ENCODE peak calls at places on chromosomes 2 and 18, in four cellular contexts. B is lower leg skin, K is testis, T is GM12891. L is an unnamed sample.

GRCh38 chr2:74501335-74502071 is 2.1 kb upstream of the LBX2 start:
- DNase-seq in B (no peak), K (no peak), T (no peak), L (no peak)

GRCh38 chr2:42216712-42217111 is 47.6 kb downstream of the EML4 start:
- DNase-seq in B (no peak), K (no peak), T (no peak), L (no peak)

GRCh38 chr18:67805261-67805660 is 288.7 kb upstream of the DSEL start:
- DNase-seq in B (no peak), K (no peak), T (no peak), L (peak; percentile 7)

GRCh38 chr2:177602611-177603164 is 210.1 kb downstream of the AGPS start:
- DNase-seq in B (no peak), K (no peak), T (no peak), L (no peak)

GRCh38 chr2:180519276-180519675 is 461.1 kb upstream of the UBE2E3 start:
- DNase-seq in B (no peak), K (no peak), T (no peak), L (no peak)

GRCh38 chr2:101064868-101065549 is 62.9 kb downstream of the RPL31 start:
- DNase-seq in B (no peak), K (no peak), T (no peak), L (no peak)

GRCh38 chr2:233267516-233268245 is 16.2 kb downstream of the ATG16L1 start:
- DNase-seq in B (no peak), K (no peak), T (peak; percentile 36), L (no peak)

GRCh38 chr18:62282188-62282629 is 42.9 kb upstream of the TNFRSF11A start:
- DNase-seq in B (no peak), K (no peak), T (no peak), L (no peak)

GRCh38 chr2:86286518-86286917 is 50.9 kb downstream of the REEP1 start:
- DNase-seq in B (no peak), K (no peak), T (no peak), L (no peak)

GRCh38 chr2:229417906-229418305 is 146.8 kb upstream of the PID1 start:
- DNase-seq in B (no peak), K (no peak), T (no peak), L (no peak)

GRCh38 chr2:85564144-85564563 is 2.9 kb upstream of the GGCX start:
- DNase-seq in B (no peak), K (no peak), T (no peak), L (peak; percentile 60)

GRCh38 chr2:21270658-21271057 is 146.9 kb downstream of the TDRD15 start:
- DNase-seq in B (no peak), K (peak; percentile 93), T (no peak), L (no peak)

GRCh38 chr2:187055463-187055862 is 206.5 kb upstream of the ZSWIM2 start:
- DNase-seq in B (peak; percentile 16), K (no peak), T (no peak), L (peak; percentile 43)

GRCh38 chr2:226659416-226659815 is 140.2 kb downstream of the IRS1 start:
- DNase-seq in B (no peak), K (no peak), T (no peak), L (no peak)

GRCh38 chr2:99888617-99889016 is 253.8 kb downstream of the AFF3 start:
- DNase-seq in B (no peak), K (no peak), T (no peak), L (no peak)

GRCh38 chr2:60519259-60519863 is 34.1 kb downstream of the BCL11A start:
- DNase-seq in B (no peak), K (no peak), T (no peak), L (no peak)

GRCh38 chr2:48482774-48483173 is 47.2 kb upstream of the STON1 start:
- DNase-seq in B (no peak), K (no peak), T (no peak), L (no peak)

GRCh38 chr2:183070942-183071844 is 7.4 kb upstream of the DUSP19 start:
- DNase-seq in B (no peak), K (peak; percentile 49), T (no peak), L (peak; percentile 22)

GRCh38 chr2:74902281-74902860 is 56.1 kb upstream of the POLE4 start:
- DNase-seq in B (no peak), K (no peak), T (no peak), L (no peak)

GRCh38 chr2:98160574-98160973 is 73.6 kb downstream of the VWA3B start:
- DNase-seq in B (no peak), K (no peak), T (no peak), L (no peak)

GRCh38 chr2:8357738-8358137 is 324.1 kb upstream of the ID2 start:
- DNase-seq in B (no peak), K (no peak), T (no peak), L (no peak)

GRCh38 chr2:28695245-28695647 is 56.4 kb upstream of the PPP1CB start:
- DNase-seq in B (no peak), K (peak; percentile 46), T (no peak), L (no peak)

GRCh38 chr2:144679942-144680341 is 160.0 kb upstream of the ZEB2 start:
- DNase-seq in B (no peak), K (no peak), T (no peak), L (no peak)

GRCh38 chr2:84970956-84971798 is at the start of gene KCMF1:
- DNase-seq in B (peak; percentile 36), K (peak; percentile 75), T (peak; percentile 70), L (peak; percentile 83)

GRCh38 chr18:76741346-76741745 is 81.0 kb upstream of the ZNF236 start:
- DNase-seq in B (no peak), K (no peak), T (no peak), L (no peak)

GRCh38 chr18:68215931-68216330 is 499.0 kb downstream of the TMX3 start:
- DNase-seq in B (no peak), K (no peak), T (no peak), L (no peak)

GRCh38 chr2:181683518-181684453 is 3.5 kb upstream of the NEUROD1 start:
- DNase-seq in B (no peak), K (no peak), T (no peak), L (no peak)
- TF ChIP-seq POLR2A in B (no peak), K (no peak), T (no peak), L (no peak)

DNA sequence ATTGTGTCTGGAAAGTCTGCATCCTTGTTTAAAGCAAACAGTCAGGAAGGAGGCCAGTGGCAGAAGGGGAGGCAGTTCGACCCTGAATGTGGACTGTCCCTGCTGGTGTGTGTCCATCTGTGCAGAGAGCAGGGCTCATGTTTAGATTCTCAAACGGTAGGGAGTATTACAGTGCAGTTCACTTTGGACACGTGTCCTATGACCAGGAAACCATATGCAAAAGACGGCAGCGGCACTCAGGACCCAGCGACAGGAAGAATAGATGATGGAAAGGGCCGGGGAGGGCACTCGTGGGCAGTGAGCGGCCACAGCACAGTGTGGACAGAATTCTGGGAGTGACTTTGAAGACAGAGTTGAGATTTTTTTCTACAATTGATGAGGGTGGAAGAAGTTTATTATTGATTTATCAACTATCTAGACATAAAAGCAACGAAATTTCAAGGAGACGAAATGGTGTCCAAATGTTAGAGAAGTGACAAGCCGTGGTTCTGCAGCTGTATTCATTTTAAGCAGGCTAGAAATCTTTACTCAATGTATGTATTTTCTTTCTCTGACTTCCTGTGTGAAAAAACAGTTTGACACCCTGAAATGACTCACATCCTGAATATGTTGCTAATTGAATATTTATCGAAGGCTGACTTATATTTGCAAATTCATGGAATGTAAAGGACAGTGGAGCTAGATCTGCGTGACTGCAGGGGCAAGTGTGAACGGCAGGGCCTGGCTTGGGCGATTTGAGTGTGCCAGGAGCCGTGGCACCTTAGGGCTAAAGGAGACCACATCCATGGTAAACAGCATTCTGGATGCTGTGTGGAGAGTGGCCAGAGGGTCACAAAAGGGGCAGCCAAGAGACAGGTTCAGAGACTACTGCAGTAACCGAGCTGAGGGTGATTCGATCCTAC is 214.2 kb downstream of the PTGR3 start:
- DNase-seq in B (no peak), K (no peak), T (no peak), L (no peak)
- TF ChIP-seq POLR2A in B (no peak), K (no peak), T (no peak), L (no peak)

DNA sequence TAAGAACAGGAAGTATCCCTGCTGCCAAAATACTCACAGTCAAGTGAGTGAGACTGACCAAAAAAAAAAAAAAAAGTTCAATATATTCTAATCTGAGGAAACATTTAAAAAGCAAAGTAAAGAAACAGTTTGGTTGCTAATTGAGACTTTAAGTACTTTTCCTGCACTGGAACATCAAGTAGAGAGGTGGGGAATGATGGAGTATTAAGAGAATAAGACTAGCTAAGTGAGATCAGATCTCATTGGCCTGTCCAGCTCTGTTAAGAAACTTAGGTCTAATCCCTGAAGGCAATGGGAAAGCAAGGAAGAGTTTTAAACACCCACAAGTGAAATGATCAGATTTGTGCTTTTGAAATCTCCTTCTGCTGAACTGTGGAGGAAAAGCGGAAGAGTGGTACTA is 27.8 kb upstream of the MAP4K3 start:
- DNase-seq in B (no peak), K (no peak), T (no peak), L (no peak)
- TF ChIP-seq POLR2A in B (no peak), K (no peak), T (no peak), L (no peak)

GRCh38 chr2:238864207-238865014 is 16.5 kb downstream of the TWIST2 start:
- DNase-seq in B (peak; percentile 87), K (peak; percentile 80), T (no peak), L (no peak)
- TF ChIP-seq POLR2A in B (no peak), K (no peak), T (no peak), L (no peak)

L was measured in erythroblast.